ENCODE peak calls at places on chromosomes 6 and 20, in seven cellular contexts. S is MCF 10A, B is nephron progenitor cell, C is foreskin fibroblast, X is fibroblast of pulmonary artery, H is lower leg skin, A is body of pancreas. J is an unnamed sample.

GRCh38 chr6:138226701-138227315 is 8.5 kb upstream of the PBOV1 start:
- DNase-seq in S (no peak), B (no peak), C (peak; percentile 52), X (no peak), H (no peak), A (no peak), J (no peak)

GRCh38 chr20:14950633-14951032 is 613.2 kb upstream of the FLRT3 start:
- DNase-seq in S (no peak), B (no peak), C (no peak), X (no peak), H (no peak), A (no peak), J (no peak)

GRCh38 chr6:50922579-50923525 is 104.2 kb downstream of the TFAP2B start:
- DNase-seq in S (no peak), B (no peak), C (no peak), X (no peak), H (no peak), A (no peak), J (peak; percentile 32)

GRCh38 chr20:4898845-4899244 is 102.5 kb downstream of the SLC23A2 start:
- DNase-seq in S (no peak), B (no peak), C (no peak), X (no peak), H (no peak), A (no peak), J (peak; percentile 10)

GRCh38 chr6:87881342-87881895 is 166.2 kb upstream of the SPACA1 start:
- DNase-seq in S (no peak), B (no peak), C (no peak), X (no peak), H (no peak), A (no peak), J (peak; percentile 17)

GRCh38 chr20:44020406-44021148 is 105.9 kb downstream of the TOX2 start:
- DNase-seq in S (no peak), B (no peak), C (no peak), X (no peak), H (no peak), A (no peak), J (no peak)

GRCh38 chr6:241331-241865 is 50.9 kb upstream of the DUSP22 start:
- DNase-seq in S (no peak), B (no peak), C (no peak), X (no peak), H (no peak), A (no peak), J (no peak)

GRCh38 chr6:4174042-4174441 is 38.7 kb upstream of the ECI2 start:
- DNase-seq in S (no peak), B (no peak), C (no peak), X (no peak), H (no peak), A (no peak), J (no peak)

GRCh38 chr6:107625264-107625663 is 135.3 kb downstream of the SOBP start:
- DNase-seq in S (no peak), B (no peak), C (no peak), X (no peak), H (no peak), A (no peak), J (no peak)

GRCh38 chr20:34771680-34772081 is 53.8 kb downstream of the NCOA6 start:
- DNase-seq in S (peak; percentile 18), B (no peak), C (peak; percentile 39), X (peak; percentile 29), H (no peak), A (no peak), J (no peak)

GRCh38 chr6:30819287-30819917 is 64.9 kb upstream of the DDR1 start:
- DNase-seq in S (peak; percentile 78), B (no peak), C (peak; percentile 63), X (no peak), H (no peak), A (no peak), J (peak; percentile 98)

GRCh38 chr20:24934716-24935115 is 14.4 kb upstream of the CST7 start:
- DNase-seq in S (no peak), B (no peak), C (no peak), X (no peak), H (no peak), A (no peak), J (no peak)

GRCh38 chr6:2916354-2916925 is 13.3 kb upstream of the SERPINB9 start:
- DNase-seq in S (no peak), B (no peak), C (no peak), X (no peak), H (no peak), A (no peak), J (no peak)

GRCh38 chr6:133254552-133255228 is 13.5 kb downstream of the EYA4 start:
- DNase-seq in S (peak; percentile 17), B (no peak), C (peak; percentile 56), X (peak; percentile 44), H (no peak), A (no peak), J (peak; percentile 53)

GRCh38 chr6:129493396-129493902 is 216.5 kb downstream of the ARHGAP18 start:
- DNase-seq in S (no peak), B (no peak), C (peak; percentile 79), X (no peak), H (no peak), A (no peak), J (peak; percentile 84)

DNA sequence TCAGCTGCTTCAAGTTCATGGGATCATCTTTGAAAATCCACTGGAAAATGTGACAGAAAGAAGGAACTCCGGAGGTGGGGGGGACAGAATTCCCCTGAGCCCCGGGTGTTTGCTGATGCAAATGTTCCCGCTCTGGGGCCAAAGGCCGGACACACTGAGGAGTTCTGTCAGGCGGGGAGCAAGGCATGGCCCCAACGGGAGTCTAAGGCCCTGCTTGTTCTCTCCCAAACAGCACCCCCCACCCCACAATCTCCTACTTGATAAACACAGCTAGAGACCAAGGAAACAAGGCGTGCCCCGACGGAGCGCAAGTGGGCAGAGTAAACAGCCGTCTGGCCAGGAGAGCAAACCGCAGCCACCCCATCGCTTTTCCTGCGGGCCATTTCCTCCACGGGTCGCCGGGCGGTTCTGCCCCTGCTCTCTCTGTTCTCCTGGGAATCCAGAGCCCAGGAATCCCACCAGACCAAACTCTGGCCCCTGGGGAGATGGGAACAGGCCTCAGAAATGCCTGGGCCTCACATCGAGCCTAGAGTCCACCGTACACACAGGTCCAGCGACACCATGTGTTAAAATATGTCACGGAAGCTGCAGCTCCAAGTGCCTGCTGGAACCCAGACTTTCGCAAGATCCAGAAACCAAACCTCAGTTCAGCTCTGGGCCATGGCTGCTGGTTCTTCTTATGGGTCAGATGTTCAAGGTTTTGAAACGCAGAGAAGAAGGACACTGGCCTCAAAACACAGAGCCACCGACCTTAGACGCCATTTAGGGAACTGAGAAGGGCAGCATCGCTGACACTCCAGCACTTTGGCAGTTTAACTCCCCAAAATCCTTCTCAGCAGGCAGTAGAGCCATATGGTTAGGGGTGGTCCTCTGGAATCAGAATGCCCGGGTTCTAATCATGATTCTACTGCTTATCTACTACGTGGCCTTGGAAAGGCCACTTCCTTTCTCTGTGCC is 104.2 kb downstream of the PREX1 start:
- DNase-seq in S (no peak), B (peak; percentile 28), C (peak; percentile 70), X (no peak), H (no peak), A (peak; percentile 28), J (no peak)
- TF ChIP-seq CTCF in S (no peak), B (no peak), C (no peak), X (no peak), H (no peak), A (no peak), J (no peak)

DNA sequence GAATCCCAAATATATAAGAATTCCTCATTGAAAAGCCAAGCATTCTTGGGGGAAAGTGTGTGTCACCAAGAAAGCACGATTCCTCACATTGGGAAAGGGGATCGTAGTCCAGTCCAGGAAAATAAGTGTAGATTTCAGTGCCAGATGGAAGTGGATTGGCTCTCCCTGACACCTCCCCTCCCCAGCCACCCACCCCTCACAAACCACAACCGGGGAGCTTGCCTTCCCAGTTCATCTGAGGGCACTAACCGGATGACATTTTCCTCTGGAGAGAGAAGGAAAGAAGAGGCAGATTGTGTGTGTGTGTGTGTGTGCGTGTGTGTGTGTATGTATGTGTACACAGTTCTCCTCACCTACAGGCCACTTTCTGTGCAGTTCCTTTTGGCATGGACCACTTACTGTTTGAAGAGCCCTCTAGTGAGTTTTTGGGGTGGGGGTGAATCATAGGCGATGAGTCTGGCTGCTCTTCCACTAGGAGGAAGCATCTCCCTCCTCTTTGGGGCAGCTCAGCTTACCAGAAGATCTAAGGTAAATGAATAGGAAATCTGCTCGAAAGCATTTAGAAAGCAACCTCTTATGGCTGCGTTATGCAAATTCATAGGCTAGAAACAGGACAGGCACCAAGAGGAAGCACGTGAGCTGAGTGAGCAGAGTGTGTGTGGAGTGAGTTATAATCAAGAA is 20.8 kb downstream of the DAAM2 start:
- DNase-seq in S (no peak), B (no peak), C (peak; percentile 87), X (peak; percentile 83), H (peak; percentile 43), A (peak; percentile 18), J (no peak)
- TF ChIP-seq CTCF in S (no peak), B (no peak), C (peak; percentile 34), X (peak; percentile 14), H (no peak), A (no peak), J (no peak)

GRCh38 chr6:166105341-166106075 is 62.1 kb downstream of the TBXT start:
- DNase-seq in S (no peak), B (no peak), C (no peak), X (no peak), H (no peak), A (no peak), J (no peak)

GRCh38 chr6:166106076-166106686 is 61.5 kb downstream of the TBXT start:
- DNase-seq in S (peak; percentile 75), B (peak; percentile 89), C (peak; percentile 61), X (peak; percentile 81), H (peak; percentile 56), A (peak; percentile 72), J (peak; percentile 67)

GRCh38 chr6:166104872-166105271 is 62.8 kb downstream of the TBXT start:
- DNase-seq in S (no peak), B (no peak), C (no peak), X (no peak), H (no peak), A (no peak), J (no peak)

GRCh38 chr6:166112580-166112979 is 55.1 kb downstream of the TBXT start:
- DNase-seq in S (peak; percentile 76), B (no peak), C (peak; percentile 2), X (peak; percentile 80), H (no peak), A (no peak), J (no peak)

GRCh38 chr6:166109608-166110007 is 58.0 kb downstream of the TBXT start:
- DNase-seq in S (no peak), B (no peak), C (no peak), X (no peak), H (no peak), A (no peak), J (no peak)
- TF ChIP-seq CTCF in S (no peak), B (no peak), C (no peak), X (no peak), H (no peak), A (no peak), J (no peak)

GRCh38 chr6:46985943-46986342 is 56.2 kb downstream of the ADGRF1 start:
- DNase-seq in S (peak; percentile 63), B (no peak), C (peak; percentile 56), X (peak; percentile 59), H (no peak), A (no peak), J (peak; percentile 55)

GRCh38 chr6:46979206-46979605 is 57.5 kb upstream of the ADGRF5 start:
- DNase-seq in S (no peak), B (no peak), C (no peak), X (no peak), H (no peak), A (no peak), J (no peak)

DNA sequence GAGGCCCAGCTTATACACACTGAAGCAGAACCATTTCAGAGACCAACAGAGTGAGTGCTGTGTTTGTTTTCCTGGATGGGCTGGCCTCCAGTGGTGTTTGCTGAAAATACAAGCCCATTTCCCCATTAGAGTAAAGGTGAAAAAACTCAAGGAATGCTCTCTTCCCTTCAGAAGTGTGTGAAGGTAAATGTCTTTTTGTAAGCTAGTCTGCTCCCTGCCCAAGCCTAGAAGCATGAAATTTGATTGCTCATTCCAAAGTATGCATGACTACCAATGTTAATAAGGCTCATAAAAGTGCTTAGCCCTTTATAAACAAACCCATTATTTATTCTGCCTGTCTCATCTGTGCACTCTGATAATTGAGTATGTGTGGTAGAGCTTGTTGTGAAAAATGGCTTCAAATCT is 59.1 kb downstream of the ADGRF1 start:
- DNase-seq in S (no peak), B (no peak), C (peak; percentile 73), X (no peak), H (no peak), A (no peak), J (peak; percentile 65)
- TF ChIP-seq CTCF in S (no peak), B (no peak), C (no peak), X (no peak), H (no peak), A (no peak), J (no peak)

J was measured in epithelial cell of esophagus.